ENCODE peak calls at places on chromosomes 2 and 18, in six cellular contexts. B, Q, Z, H, C and I are unnamed samples. For H3K4me1, the result is how much of the 10 kb centered on the place peaks cover.

GRCh38 chr2:60961457-60961856 is 56.1 kb upstream of the PEX13 start:
- DNase-seq in B (peak), H (no peak), Z (no peak), C (no peak), Q (no peak), I (no peak)

GRCh38 chr2:20670315-20671035 is 3.5 kb downstream of the GDF7 start:
- DNase-seq in Q (no peak), Z (no peak), B (no peak), C (no peak), H (no peak), I (no peak)

GRCh38 chr2:73077424-73077795 is 5.9 kb upstream of the SFXN5 start:
- DNase-seq in H (no peak), B (no peak), Q (no peak), Z (no peak), C (no peak), I (no peak)

GRCh38 chr2:44705851-44706555 is 235.5 kb upstream of the SIX3 start:
- DNase-seq in B (no peak), C (no peak), H (no peak), Q (no peak), Z (no peak), I (no peak)

GRCh38 chr2:126658910-126659613 is 3.1 kb downstream of the GYPC start:
- DNase-seq in C (peak), H (peak), Q (peak), B (no peak), Z (peak), I (peak)

GRCh38 chr18:58288922-58289797 is 245.1 kb downstream of the NEDD4L start:
- DNase-seq in C (no peak), Q (no peak), H (no peak), Z (no peak), B (no peak), I (no peak)

GRCh38 chr2:98769784-98770183 is 38.9 kb upstream of the MGAT4A start:
- DNase-seq in C (no peak), B (no peak), Z (no peak), Q (no peak), H (peak), I (no peak)

GRCh38 chr18:73151086-73151485 is 283.3 kb upstream of the NETO1 start:
- DNase-seq in Z (no peak), Q (no peak), H (no peak), C (no peak), B (no peak), I (no peak)

GRCh38 chr2:111975053-111975552 is 76.7 kb downstream of the MERTK start:
- DNase-seq in B (peak), H (peak), Q (no peak), Z (no peak), C (no peak), I (no peak)

GRCh38 chr2:121790276-121790956 is 35.0 kb downstream of the TSN start:
- DNase-seq in C (no peak), H (no peak), B (peak), Z (no peak), Q (no peak), I (no peak)

GRCh38 chr2:164816900-164817299 is 24.7 kb downstream of the COBLL1 start:
- DNase-seq in Z (no peak), B (no peak), H (no peak), Q (no peak), C (no peak), I (no peak)

GRCh38 chr2:57759131-57759530 is 287.5 kb upstream of the VRK2 start:
- DNase-seq in H (no peak), C (no peak), B (no peak), Z (no peak), Q (no peak), I (no peak)

GRCh38 chr18:46711444-46711863 is 45.4 kb downstream of the ST8SIA5 start:
- DNase-seq in C (no peak), B (no peak), Z (no peak), H (no peak), Q (no peak), I (no peak)
- TF ChIP-seq EP300 in C (no peak), B (no peak), Z (no peak), H (no peak), Q (no peak), I (no peak)

GRCh38 chr2:144431384-144431783 is 88.5 kb downstream of the ZEB2 start:
- DNase-seq in Q (no peak), Z (no peak), H (no peak), B (no peak), C (no peak), I (no peak)
- H3K4me1 ChIP-seq in Q (under half), Z (under half), H (under half), B (under half), C (under half), I (under half)

GRCh38 chr2:177753682-177754475 is 318.7 kb downstream of the PDE11A start:
- DNase-seq in B (peak), C (peak), Z (peak), H (peak), Q (peak), I (peak)
- TF ChIP-seq EP300 in B (no peak), C (no peak), Z (no peak), H (no peak), Q (peak), I (no peak)

DNA sequence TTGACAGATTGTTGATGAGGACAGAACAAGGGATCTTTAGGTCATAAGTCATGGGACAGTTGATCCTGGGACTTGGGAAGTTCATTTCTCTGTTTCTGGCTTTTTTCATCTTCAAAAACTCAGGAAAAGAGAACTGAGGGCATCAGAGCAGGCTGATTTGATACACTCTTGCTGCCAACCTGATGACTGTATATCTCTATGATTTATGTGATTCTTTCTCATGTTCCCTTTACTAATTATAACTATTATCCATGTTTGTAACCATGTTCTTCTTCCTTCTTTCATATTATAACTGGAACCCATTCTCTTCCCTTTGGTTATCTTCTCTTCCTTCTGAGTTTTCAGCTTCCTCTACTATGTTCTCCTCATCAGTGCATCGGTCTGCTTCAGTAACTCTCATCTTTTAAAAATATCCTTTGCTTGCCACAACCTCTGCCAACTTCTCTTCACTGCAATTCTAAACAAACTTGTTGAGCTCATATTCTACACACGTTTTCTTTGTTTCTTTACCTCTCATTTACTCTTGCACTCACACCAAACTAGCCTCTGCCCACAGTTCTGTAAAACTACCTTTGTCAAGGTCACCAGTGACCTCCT is 13.5 kb downstream of the RASGRP3 start:
- DNase-seq in Z (no peak), Q (no peak), C (no peak), B (no peak), H (no peak), I (no peak)
- H3K4me1 ChIP-seq in Z (under half), Q (under half), C (under half), B (under half), H (under half), I (under half)

GRCh38 chr2:109275120-109276040 is 146.4 kb downstream of the SH3RF3 start:
- DNase-seq in B (no peak), Q (no peak), H (no peak), C (no peak), Z (no peak), I (no peak)
- TF ChIP-seq EP300 in B (no peak), Q (no peak), H (no peak), C (no peak), Z (no peak), I (no peak)

GRCh38 chr18:36533446-36534153 is 236.1 kb downstream of the FHOD3 start:
- DNase-seq in Q (no peak), H (no peak), Z (no peak), C (no peak), B (no peak), I (peak)

GRCh38 chr18:36536426-36536825 is 238.9 kb downstream of the FHOD3 start:
- DNase-seq in H (no peak), C (no peak), Z (no peak), B (no peak), Q (no peak), I (peak)

GRCh38 chr18:36534154-36534688 is 236.7 kb downstream of the FHOD3 start:
- DNase-seq in H (no peak), C (no peak), Q (no peak), Z (no peak), B (no peak), I (peak)

GRCh38 chr18:36537289-36537688 is 239.8 kb downstream of the FHOD3 start:
- DNase-seq in B (no peak), H (no peak), Q (no peak), Z (no peak), C (no peak), I (peak)

GRCh38 chr18:36535202-36535935 is 237.9 kb downstream of the FHOD3 start:
- DNase-seq in H (no peak), Z (no peak), Q (no peak), B (no peak), C (no peak), I (peak)
- H3K4me1 ChIP-seq in H (under half), Z (under half), Q (under half), B (under half), C (under half), I (under half)